ENCODE peak calls at places on chromosomes 4 and X, in eight cellular contexts. T is fibroblast of pulmonary artery; O is activated CD8-positive, alpha-beta T cell treated with anti-CD3 and anti-CD28 coated beads for 36 hours; P is mesothelial cell of epicardium; Y is fibroblast of the aortic adventitia; W is GM20000; V is transverse colon; R is astrocyte of the spinal cord. C is an unnamed sample.

GRCh38 chrX:84160736-84161135 is 27.3 kb downstream of the RPS6KA6 start:
- DNase-seq in T (no peak), O (no peak), P (no peak), Y (no peak), W (no peak), V (no peak), R (no peak), C (no peak)

GRCh38 chr4:6427439-6428090 is 44.8 kb downstream of the PPP2R2C start:
- DNase-seq in T (no peak), O (no peak), P (no peak), Y (no peak), W (no peak), V (no peak), R (no peak), C (no peak)

GRCh38 chrX:151697537-151697936 is 2.3 kb downstream of the PRRG3 start:
- DNase-seq in T (no peak), O (no peak), P (no peak), Y (peak), W (no peak), V (no peak), R (no peak), C (no peak)

GRCh38 chr4:152316969-152317368 is 218.9 kb downstream of the FBXW7 start:
- DNase-seq in T (peak), O (no peak), P (no peak), Y (peak), W (no peak), V (no peak), R (peak), C (no peak)

GRCh38 chrX:67780694-67781109 is 236.9 kb downstream of the AR start:
- DNase-seq in T (peak), O (peak), P (no peak), Y (peak), W (no peak), V (peak), R (peak), C (no peak)

GRCh38 chr4:173182403-173182802 is 13.8 kb downstream of the GALNT7 start:
- DNase-seq in T (peak), O (peak), P (no peak), Y (peak), W (no peak), V (no peak), R (peak), C (no peak)

GRCh38 chr4:88143504-88143903 is 14.9 kb downstream of the ABCG2 start:
- DNase-seq in T (peak), O (no peak), P (no peak), Y (peak), W (no peak), V (no peak), R (peak), C (no peak)

GRCh38 chr4:147326581-147326980 is 154.3 kb upstream of the EDNRA start:
- DNase-seq in T (peak), O (no peak), P (no peak), Y (peak), W (no peak), V (no peak), R (peak), C (no peak)

GRCh38 chr4:184287697-184288255 is 70.1 kb upstream of the ENPP6 start:
- DNase-seq in T (peak), O (no peak), P (no peak), Y (peak), W (no peak), V (peak), R (peak), C (no peak)

GRCh38 chrX:10017866-10018265 is 50.7 kb downstream of the CLDN34 start:
- DNase-seq in T (peak), O (no peak), P (no peak), Y (peak), W (no peak), V (no peak), R (peak), C (no peak)

GRCh38 chr4:21949073-21949457 is 493 bp upstream of the KCNIP4 start:
- DNase-seq in T (peak), O (no peak), P (peak), Y (no peak), W (no peak), V (peak), R (no peak), C (no peak)

GRCh38 chr4:183589710-183590109 is 69.3 kb downstream of the RWDD4 start:
- DNase-seq in T (no peak), O (no peak), P (no peak), Y (no peak), W (no peak), V (no peak), R (no peak), C (no peak)

GRCh38 chr4:115851918-115852766 is 738.7 kb upstream of the NDST4 start:
- DNase-seq in T (peak), O (peak), P (no peak), Y (no peak), W (peak), V (peak), R (peak), C (peak)

GRCh38 chrX:116232833-116233232 is 62.3 kb downstream of the AGTR2 start:
- DNase-seq in T (peak), O (no peak), P (no peak), Y (peak), W (no peak), V (no peak), R (peak), C (no peak)

GRCh38 chrX:69501433-69501832 is 2.7 kb upstream of the NALF2 start:
- DNase-seq in T (peak), O (no peak), P (no peak), Y (no peak), W (no peak), V (no peak), R (no peak), C (no peak)

GRCh38 chr4:38223801-38224236 is 263.6 kb downstream of the PTTG2 start:
- DNase-seq in T (no peak), O (no peak), P (no peak), Y (no peak), W (no peak), V (peak), R (no peak), C (no peak)

GRCh38 chr4:7034262-7035081 is 8.7 kb upstream of the TADA2B start:
- DNase-seq in T (peak), O (no peak), P (no peak), Y (peak), W (no peak), V (no peak), R (peak), C (no peak)

GRCh38 chr4:105594094-105595010 is 41.9 kb downstream of the ARHGEF38 start:
- DNase-seq in T (no peak), O (no peak), P (no peak), Y (no peak), W (peak), V (no peak), R (no peak), C (peak)

GRCh38 chrX:26522501-26522900 is 306.5 kb downstream of the MAGEB5 start:
- DNase-seq in T (no peak), O (no peak), P (no peak), Y (no peak), W (no peak), V (no peak), R (no peak), C (no peak)

GRCh38 chrX:47174846-47175587 is 18.6 kb upstream of the UBA1 start:
- DNase-seq in T (no peak), O (no peak), P (no peak), Y (no peak), W (no peak), V (no peak), R (no peak), C (no peak)

GRCh38 chr4:68249434-68249833 is 3.9 kb upstream of the TMPRSS11B start:
- DNase-seq in T (peak), O (peak), P (no peak), Y (no peak), W (peak), V (no peak), R (no peak), C (peak)

GRCh38 chr4:338759-339097 is 1.1 kb downstream of the ZNF141 start:
- DNase-seq in T (no peak), O (no peak), P (no peak), Y (peak), W (no peak), V (no peak), R (no peak), C (no peak)

GRCh38 chrX:47384502-47384901 is 14.1 kb downstream of the ZNF157 start:
- DNase-seq in T (peak), O (peak), P (peak), Y (peak), W (peak), V (peak), R (peak), C (peak)

GRCh38 chr4:108042927-108043326 is 53.2 kb downstream of the HADH start:
- DNase-seq in T (no peak), O (no peak), P (no peak), Y (no peak), W (no peak), V (no peak), R (no peak), C (no peak)
- TF ChIP-seq CTCF in T (no peak), O (no peak), P (no peak), Y (no peak), W (no peak), V (no peak), R (no peak), C (peak)

DNA sequence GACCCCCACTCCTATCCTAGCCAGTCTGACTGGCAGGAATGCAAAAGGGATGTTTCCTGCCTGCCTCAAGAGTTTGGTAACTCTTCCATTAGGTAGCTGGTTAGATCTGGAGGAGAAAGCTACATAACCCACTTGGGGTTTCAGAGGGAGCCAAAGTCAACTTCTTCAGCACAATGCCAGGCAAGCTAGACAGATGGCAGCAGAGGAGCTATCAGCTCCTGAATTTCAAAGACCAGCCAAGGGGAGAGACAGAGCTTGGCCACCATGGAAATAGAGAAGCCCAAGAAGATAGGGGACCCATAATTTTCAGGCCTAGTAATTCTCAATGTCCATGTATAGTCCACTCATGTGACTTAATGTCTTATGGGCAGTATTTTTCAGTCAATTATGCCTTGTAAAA is 56.4 kb downstream of the PGRMC1 start:
- DNase-seq in T (no peak), O (no peak), P (no peak), Y (no peak), W (no peak), V (no peak), R (no peak), C (no peak)
- TF ChIP-seq CTCF in T (no peak), O (no peak), P (no peak), Y (no peak), W (no peak), V (no peak), R (no peak), C (no peak)

DNA sequence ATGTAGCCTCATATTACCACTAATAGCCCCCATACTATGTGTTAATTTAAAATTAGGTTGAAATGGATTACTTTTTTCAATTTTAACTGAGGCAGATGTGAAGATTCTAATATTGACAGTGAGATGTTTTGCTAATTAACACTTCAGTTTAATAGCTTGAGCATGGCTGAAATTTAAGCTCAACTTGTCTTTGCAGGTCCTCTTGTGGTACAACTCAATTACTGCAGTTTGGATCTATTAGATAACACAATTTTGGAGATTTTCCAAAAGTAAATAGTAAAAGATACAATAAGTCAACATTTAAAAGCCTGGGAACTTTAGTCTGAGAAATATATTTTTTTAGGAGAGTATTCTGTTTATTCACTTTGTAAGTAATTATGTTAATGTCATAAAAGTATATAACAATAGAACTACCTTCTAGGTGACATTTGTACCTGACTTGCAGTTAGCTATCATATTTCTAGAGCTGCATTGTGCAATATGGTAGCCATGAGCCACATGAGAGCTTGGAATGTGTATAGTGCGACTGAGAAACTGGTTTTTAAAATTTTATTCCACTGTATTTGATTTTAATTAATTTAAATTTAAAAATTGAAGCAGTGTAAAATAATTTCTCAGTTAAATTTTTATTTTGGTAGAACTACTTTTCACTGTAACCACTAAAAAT is 73.1 kb upstream of the FMR1 start:
- DNase-seq in T (no peak), O (no peak), P (no peak), Y (no peak), W (no peak), V (no peak), R (no peak), C (peak)
- TF ChIP-seq CTCF in T (no peak), O (peak), P (peak), Y (no peak), W (no peak), V (peak), R (peak), C (peak)

DNA sequence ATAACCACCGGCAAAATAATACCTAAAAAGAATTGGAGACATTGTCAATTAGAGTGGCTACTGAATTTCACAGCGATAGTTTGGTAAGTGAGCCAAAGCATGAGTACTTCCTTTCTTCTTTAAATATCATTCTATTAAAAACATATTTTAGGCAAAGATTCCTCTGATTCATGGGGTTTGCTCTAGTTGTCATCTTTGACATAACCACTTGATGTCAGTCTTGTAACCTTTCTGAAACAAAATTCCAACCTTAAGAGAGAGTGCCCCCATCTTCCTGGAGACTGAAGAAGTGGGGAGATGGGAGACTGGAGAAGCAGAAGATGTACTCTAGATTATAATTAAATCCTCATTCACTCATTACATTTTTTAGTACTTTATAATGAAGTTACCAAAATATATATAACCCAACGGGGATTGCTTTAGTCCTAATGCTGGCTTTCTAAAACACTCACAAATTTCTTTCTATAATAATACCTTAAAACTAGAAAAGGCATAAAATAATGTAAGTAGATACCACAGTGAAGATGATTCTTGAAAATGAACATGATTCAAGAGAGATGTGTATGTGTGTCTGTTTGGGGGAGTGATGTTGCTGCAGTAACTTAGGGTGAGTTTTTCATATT is 96.4 kb downstream of the EMCN start:
- DNase-seq in T (peak), O (no peak), P (no peak), Y (peak), W (no peak), V (no peak), R (peak), C (peak)
- TF ChIP-seq CTCF in T (peak), O (peak), P (no peak), Y (peak), W (no peak), V (peak), R (peak), C (peak)

DNA sequence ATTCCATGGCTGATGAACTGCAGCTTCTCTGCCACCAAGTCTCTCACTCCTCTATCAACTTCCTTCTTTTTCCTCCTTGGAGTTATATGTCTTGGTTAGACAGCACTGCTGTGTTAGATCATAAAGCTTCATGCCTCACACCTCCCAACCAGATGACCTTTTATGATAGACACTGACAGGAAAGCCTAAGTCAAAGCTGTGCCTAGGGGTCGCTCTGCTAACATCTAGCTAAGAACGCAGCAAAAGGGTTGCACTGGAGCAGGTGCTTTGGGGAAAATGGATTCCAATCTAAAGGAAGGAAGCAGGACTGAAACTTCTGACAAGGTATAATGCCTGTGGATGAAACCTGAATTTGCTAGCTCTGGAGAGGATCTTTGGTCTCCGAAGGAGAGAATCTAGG is 509.7 kb downstream of the SMARCA1 start:
- DNase-seq in T (no peak), O (no peak), P (no peak), Y (no peak), W (no peak), V (no peak), R (no peak), C (no peak)
- TF ChIP-seq CTCF in T (no peak), O (no peak), P (no peak), Y (no peak), W (no peak), V (no peak), R (no peak), C (no peak)

GRCh38 chr4:94290245-94290644 is 52.4 kb downstream of the HPGDS start:
- DNase-seq in T (peak), O (no peak), P (no peak), Y (no peak), W (no peak), V (no peak), R (no peak), C (no peak)
- TF ChIP-seq CTCF in T (peak), O (no peak), P (no peak), Y (peak), W (no peak), V (no peak), R (no peak), C (no peak)

DNA sequence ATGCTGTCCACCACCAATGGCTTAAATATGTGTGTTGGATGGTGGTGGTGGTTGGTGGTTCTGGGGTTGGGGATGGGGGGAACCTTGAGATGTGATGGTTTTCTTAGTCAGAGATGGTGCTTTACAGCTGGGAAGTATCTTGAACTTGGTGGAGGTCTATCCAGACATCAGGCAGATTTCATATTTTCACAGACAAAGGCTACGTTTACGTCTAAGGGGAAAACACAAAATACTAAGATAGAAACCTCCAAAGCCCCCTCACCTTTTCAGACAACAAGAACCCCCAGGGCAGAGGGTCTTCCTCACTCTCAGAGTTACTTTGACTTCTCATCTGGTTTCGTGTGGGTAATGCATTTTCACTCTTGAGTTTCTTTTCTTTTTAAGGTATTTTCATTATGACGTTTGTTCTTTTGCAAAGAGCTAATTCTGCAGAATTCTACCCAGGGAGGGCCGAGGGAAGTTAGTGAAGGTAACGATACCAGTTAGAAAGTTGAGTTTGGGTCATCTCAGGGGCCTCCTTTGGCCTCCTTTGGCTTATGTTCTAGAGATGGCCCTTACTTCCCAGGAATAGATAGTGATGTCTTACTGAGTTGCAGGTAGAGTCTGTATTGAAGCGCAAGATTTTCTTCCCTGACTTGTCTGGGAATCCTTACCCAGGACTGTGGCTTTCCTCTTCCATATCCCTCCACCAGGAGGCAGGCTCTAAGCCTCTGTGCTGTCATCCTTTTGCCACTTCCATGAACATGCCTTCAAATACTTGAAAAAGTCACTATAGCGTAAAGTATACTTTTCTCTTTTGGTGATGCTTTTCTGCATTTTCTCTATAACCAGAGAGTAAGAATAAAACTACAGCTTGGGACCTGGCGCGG is 31.9 kb downstream of the RHOH start:
- DNase-seq in T (peak), O (peak), P (no peak), Y (no peak), W (peak), V (no peak), R (no peak), C (peak)
- TF ChIP-seq CTCF in T (peak), O (peak), P (no peak), Y (peak), W (peak), V (peak), R (peak), C (peak)

GRCh38 chr4:113411496-113411938 is 350.0 kb downstream of the CAMK2D start:
- DNase-seq in T (peak), O (no peak), P (no peak), Y (peak), W (no peak), V (no peak), R (peak), C (no peak)
- TF ChIP-seq CTCF in T (no peak), O (no peak), P (no peak), Y (no peak), W (no peak), V (no peak), R (no peak), C (no peak)

GRCh38 chrX:136694491-136695087 is 46.6 kb downstream of the CD40LG start:
- DNase-seq in T (peak), O (peak), P (no peak), Y (peak), W (peak), V (no peak), R (peak), C (peak)
- TF ChIP-seq CTCF in T (peak), O (peak), P (peak), Y (peak), W (peak), V (peak), R (peak), C (peak)

GRCh38 chr4:137531121-137531520 is 1.2 kb downstream of the PCDH18 start:
- DNase-seq in T (peak), O (no peak), P (no peak), Y (peak), W (no peak), V (no peak), R (peak), C (no peak)
- TF ChIP-seq CTCF in T (peak), O (no peak), P (no peak), Y (peak), W (no peak), V (peak), R (peak), C (no peak)

C was measured in GM13977.